ENCODE peak calls at places on chromosomes 7 and 10, in four cellular contexts. One of them, this sample, is unnamed.

GRCh38 chr7:129781856-129782256 is 170.3 kb downstream of the NRF1 start:
- DNase-seq in CD4-positive, alpha-beta T cell: no peak
- DNase-seq in T-helper 9 cell: no peak
- DNase-seq in central memory CD8-positive, alpha-beta T cell: no peak
- DNase-seq in this sample: no peak

GRCh38 chr10:88733215-88733614 is 26.6 kb upstream of the LIPN start:
- DNase-seq in central memory CD8-positive, alpha-beta T cell: no peak
- DNase-seq in T-helper 9 cell: no peak
- DNase-seq in CD4-positive, alpha-beta T cell: no peak
- DNase-seq in this sample: no peak

GRCh38 chr10:49351669-49352068 is 44.2 kb downstream of the DRGX start:
- DNase-seq in central memory CD8-positive, alpha-beta T cell: no peak
- DNase-seq in CD4-positive, alpha-beta T cell: no peak
- DNase-seq in T-helper 9 cell: no peak
- DNase-seq in this sample: no peak

GRCh38 chr10:123995461-123996131 is 97.8 kb downstream of the CHST15 start:
- DNase-seq in CD4-positive, alpha-beta T cell: peak; percentile 10
- DNase-seq in central memory CD8-positive, alpha-beta T cell: no peak
- DNase-seq in T-helper 9 cell: no peak
- DNase-seq in this sample: no peak

GRCh38 chr7:148434181-148434769 is 156.3 kb upstream of the C7orf33 start:
- DNase-seq in central memory CD8-positive, alpha-beta T cell: no peak
- DNase-seq in T-helper 9 cell: no peak
- DNase-seq in CD4-positive, alpha-beta T cell: no peak
- DNase-seq in this sample: no peak

GRCh38 chr7:32070406-32071360 is at the start of gene PDE1C:
- DNase-seq in CD4-positive, alpha-beta T cell: no peak
- DNase-seq in T-helper 9 cell: no peak
- DNase-seq in central memory CD8-positive, alpha-beta T cell: no peak
- DNase-seq in this sample: no peak

GRCh38 chr7:77328669-77329068 is 87.5 kb downstream of the GSAP start:
- DNase-seq in central memory CD8-positive, alpha-beta T cell: no peak
- DNase-seq in CD4-positive, alpha-beta T cell: no peak
- DNase-seq in T-helper 9 cell: no peak
- DNase-seq in this sample: no peak

GRCh38 chr10:94194256-94194655 is 168.5 kb downstream of the NOC3L start:
- DNase-seq in central memory CD8-positive, alpha-beta T cell: no peak
- DNase-seq in CD4-positive, alpha-beta T cell: no peak
- DNase-seq in T-helper 9 cell: no peak
- DNase-seq in this sample: no peak

GRCh38 chr7:134782121-134782623 is 2.7 kb downstream of the CALD1 start:
- DNase-seq in central memory CD8-positive, alpha-beta T cell: no peak
- DNase-seq in CD4-positive, alpha-beta T cell: no peak
- DNase-seq in T-helper 9 cell: no peak
- DNase-seq in this sample: no peak

GRCh38 chr10:47423476-47423875 is 39.4 kb upstream of the ZNF488 start:
- DNase-seq in T-helper 9 cell: no peak
- DNase-seq in central memory CD8-positive, alpha-beta T cell: no peak
- DNase-seq in CD4-positive, alpha-beta T cell: no peak
- DNase-seq in this sample: no peak

GRCh38 chr7:288671-289101 is 1.3 kb upstream of the FOXL3 start:
- DNase-seq in central memory CD8-positive, alpha-beta T cell: no peak
- DNase-seq in T-helper 9 cell: no peak
- DNase-seq in CD4-positive, alpha-beta T cell: no peak
- DNase-seq in this sample: no peak

GRCh38 chr7:148697950-148698396 is 730 bp upstream of the CUL1 start:
- DNase-seq in T-helper 9 cell: no peak
- DNase-seq in central memory CD8-positive, alpha-beta T cell: no peak
- DNase-seq in CD4-positive, alpha-beta T cell: no peak
- DNase-seq in this sample: no peak